ENCODE peak calls at places on chromosomes 3 and 15, in eight cellular contexts. O is endothelial cell of umbilical vein, F is neuronal stem cell, C is fibroblast of lung, K is hepatocyte, V is mammary epithelial cell, H is IMR-90, I is PC-3. R is an unnamed sample.
A peak's percentile ranks its signal among the peaks of the same experiment; 100 is the strongest.

GRCh38 chr3:157753753-157754152 is 250.5 kb upstream of the VEPH1 start:
- DNase-seq in H (no peak), C (no peak), O (no peak), F (no peak), K (no peak), I (no peak), V (no peak), R (no peak)

GRCh38 chr15:23422946-23423708 is 23.9 kb downstream of the GOLGA6L2 start:
- DNase-seq in H (no peak), O (no peak), V (no peak), C (peak; percentile 6), I (peak; percentile 6), F (no peak), K (no peak), R (no peak)

GRCh38 chr15:48500595-48500994 is 144.9 kb downstream of the FBN1 start:
- DNase-seq in F (no peak), K (no peak), C (peak; percentile 58), V (no peak), O (no peak), H (peak; percentile 56), I (no peak), R (peak; percentile 34)

GRCh38 chr3:112482675-112483074 is 16.6 kb downstream of the BTLA start:
- DNase-seq in H (no peak), C (no peak), O (no peak), F (no peak), K (no peak), V (no peak), I (no peak), R (no peak)

GRCh38 chr3:169822540-169822939 is 9.8 kb upstream of the LRRC34 start:
- DNase-seq in I (no peak), V (no peak), H (no peak), F (no peak), O (no peak), C (no peak), K (no peak), R (no peak)

GRCh38 chr15:63420333-63420741 is 38.7 kb upstream of the CA12 start:
- DNase-seq in O (peak; percentile 57), C (no peak), F (no peak), I (peak; percentile 13), V (peak; percentile 33), K (peak; percentile 53), H (peak; percentile 43), R (peak; percentile 12)

GRCh38 chr3:193134895-193135294 is 106.1 kb upstream of the PLAAT1 start:
- DNase-seq in C (peak; percentile 92), F (no peak), V (peak; percentile 72), K (no peak), H (peak; percentile 53), I (peak; percentile 81), O (peak; percentile 49), R (peak; percentile 89)

GRCh38 chr15:73794501-73795133 is 41.5 kb upstream of the INSYN1 start:
- DNase-seq in O (no peak), V (peak; percentile 44), F (no peak), K (no peak), H (peak; percentile 29), I (peak; percentile 54), C (peak; percentile 50), R (peak; percentile 37)

GRCh38 chr15:32885711-32886110 is 167.9 kb downstream of the GREM1 start:
- DNase-seq in K (no peak), O (no peak), I (no peak), C (no peak), F (no peak), H (no peak), V (no peak), R (no peak)

GRCh38 chr3:158847466-158847849 is 45.6 kb downstream of the MFSD1 start:
- DNase-seq in F (no peak), V (no peak), C (peak; percentile 26), I (peak; percentile 24), K (no peak), H (no peak), O (no peak), R (peak; percentile 19)

GRCh38 chr3:59502806-59503205 is 453.0 kb upstream of the CFAP20DC start:
- DNase-seq in O (no peak), V (peak; percentile 85), I (peak; percentile 78), C (peak; percentile 93), K (peak; percentile 34), H (peak; percentile 95), F (no peak), R (peak; percentile 90)

GRCh38 chr3:147421184-147421912 is 12.2 kb downstream of the ZIC1 start:
- DNase-seq in C (no peak), O (no peak), I (no peak), F (peak; percentile 55), H (no peak), K (no peak), V (no peak), R (no peak)

GRCh38 chr15:20349774-20350498 is 191.7 kb downstream of the GOLGA6L6 start:
- DNase-seq in C (no peak), O (no peak), H (no peak), V (no peak), I (no peak), F (no peak), K (peak; percentile 39), R (no peak)

GRCh38 chr3:155519081-155519480 is 225.6 kb upstream of the STRIT1 start:
- DNase-seq in O (no peak), V (no peak), F (no peak), I (no peak), K (no peak), H (no peak), C (no peak), R (no peak)

GRCh38 chr3:55623786-55624185 is 136.7 kb upstream of the WNT5A start:
- DNase-seq in C (no peak), I (no peak), V (peak; percentile 53), H (peak; percentile 41), K (no peak), O (no peak), F (no peak), R (no peak)

GRCh38 chr3:116378077-116378476 is 67.2 kb downstream of the LSAMP start:
- DNase-seq in C (no peak), I (no peak), K (no peak), O (no peak), V (no peak), H (no peak), F (no peak), R (no peak)

GRCh38 chr3:30476373-30477082 is 129.9 kb upstream of the TGFBR2 start:
- DNase-seq in I (peak; percentile 92), V (peak; percentile 68), O (peak; percentile 86), F (no peak), C (peak; percentile 49), K (no peak), H (peak; percentile 62), R (peak; percentile 34)

GRCh38 chr3:160473233-160473632 is 23.6 kb upstream of the TRIM59 start:
- DNase-seq in F (no peak), I (peak; percentile 33), O (no peak), H (peak; percentile 85), K (no peak), V (peak; percentile 74), C (peak; percentile 97), R (peak; percentile 96)

GRCh38 chr3:127483005-127483641 is 107.4 kb downstream of the TPRA1 start:
- DNase-seq in I (no peak), H (no peak), K (no peak), C (no peak), V (no peak), O (no peak), F (no peak), R (no peak)

GRCh38 chr3:16254933-16255725 is 9.6 kb downstream of the DPH3 start:
- DNase-seq in I (no peak), F (no peak), C (no peak), V (no peak), O (no peak), H (no peak), K (no peak), R (no peak)

GRCh38 chr3:23232016-23232415 is 28.9 kb downstream of the UBE2E2 start:
- DNase-seq in I (no peak), K (no peak), V (no peak), O (no peak), F (no peak), H (no peak), C (peak; percentile 28), R (peak; percentile 13)

GRCh38 chr3:69998759-69999158 is 774 bp upstream of the SAMMSON start:
- DNase-seq in F (no peak), K (no peak), V (no peak), I (no peak), O (no peak), H (no peak), C (no peak), R (no peak)
- H3K36me3 ChIP-seq in F (no peaks in the 10 kb centered on the region), K (no peaks in the 10 kb centered on the region), V (no peaks in the 10 kb centered on the region), I (no peaks in the 10 kb centered on the region), O (no peaks in the 10 kb centered on the region), H (no peaks in the 10 kb centered on the region), C (no peaks in the 10 kb centered on the region), R (no peaks in the 10 kb centered on the region)

DNA sequence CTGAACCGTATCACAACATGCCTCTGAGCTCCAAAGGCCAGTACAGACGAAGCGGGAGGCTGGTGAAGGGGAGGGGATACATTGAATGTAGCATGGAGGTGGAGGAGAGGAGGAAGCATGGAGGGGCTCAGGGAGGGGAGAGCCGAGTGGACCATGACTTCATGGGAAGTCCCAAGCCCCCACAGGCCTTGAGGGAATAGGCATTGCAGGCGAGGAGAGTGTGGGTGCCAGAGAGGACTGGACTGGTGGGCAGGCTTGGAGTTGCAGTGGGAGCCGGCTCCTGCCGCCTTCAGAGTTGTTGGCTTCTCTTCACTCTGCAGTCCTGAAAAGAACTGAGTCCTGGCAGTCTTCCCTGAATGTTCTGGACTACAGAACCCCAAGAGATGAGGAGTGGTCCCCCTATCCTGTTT is 3.3 kb upstream of the RNU6-1 start:
- DNase-seq in V (no peak), I (no peak), C (no peak), K (no peak), H (no peak), F (no peak), O (no peak), R (no peak)
- H2AFZ ChIP-seq in V (no peak overlapping the region), I (no peak overlapping the region), C (no peak overlapping the region), K (peak overlapping the region; percentile 4), H (peak overlapping the region; percentile 34), F (peak overlapping the region; percentile 70), O (peak overlapping the region; percentile 39), R (no peak overlapping the region)

GRCh38 chr3:37147676-37148075 is 26.7 kb downstream of the LRRFIP2 start:
- DNase-seq in V (no peak), F (no peak), C (no peak), O (peak; percentile 37), H (no peak), I (no peak), K (no peak), R (no peak)
- H3K36me3 ChIP-seq in V (peaks cover 32% of the 10 kb centered on the region), F (peaks cover 2% of the 10 kb centered on the region), C (peaks cover 5% of the 10 kb centered on the region), O (peaks cover 5% of the 10 kb centered on the region), H (peaks cover 17% of the 10 kb centered on the region), I (peaks cover 36% of the 10 kb centered on the region), K (no peaks in the 10 kb centered on the region), R (peaks cover 33% of the 10 kb centered on the region)

GRCh38 chr3:73141531-73141930 is 80.1 kb downstream of the EBLN2 start:
- DNase-seq in I (no peak), V (no peak), O (no peak), K (no peak), F (no peak), C (no peak), H (no peak), R (no peak)

GRCh38 chr3:73143401-73143800 is 81.9 kb downstream of the EBLN2 start:
- DNase-seq in F (no peak), K (no peak), C (no peak), V (no peak), I (no peak), O (no peak), H (no peak), R (no peak)

GRCh38 chr3:73144828-73145227 is 83.4 kb downstream of the EBLN2 start:
- DNase-seq in V (no peak), K (no peak), O (no peak), H (no peak), F (no peak), I (no peak), C (no peak), R (no peak)

GRCh38 chr3:73143821-73144237 is 82.4 kb downstream of the EBLN2 start:
- DNase-seq in O (no peak), K (no peak), C (peak; percentile 72), V (no peak), H (no peak), I (no peak), F (no peak), R (peak; percentile 72)

GRCh38 chr3:73144276-73144675 is 82.8 kb downstream of the EBLN2 start:
- DNase-seq in F (no peak), O (no peak), K (peak; percentile 18), V (no peak), C (no peak), I (no peak), H (no peak), R (no peak)
- H2AFZ ChIP-seq in F (peak overlapping the region; percentile 20), O (no peak overlapping the region), K (no peak overlapping the region), V (no peak overlapping the region), C (no peak overlapping the region), I (no peak overlapping the region), H (no peak overlapping the region), R (no peak overlapping the region)

R was measured in astrocyte.